ENCODE peak calls at places on chromosomes 7 and 10, in nine cellular contexts. One of them, this sample, is unnamed.

GRCh38 chr7:34454381-34454780 is 203.6 kb upstream of the NPSR1 start:
- DNase-seq in stimulated activated CD4-positive, alpha-beta T cell treated with anti-CD3 and anti-CD28 coated beads, Interleukin-4, amount 100 ng/mL, for 48 hours: no peak
- DNase-seq in activated CD4-positive, CD25-positive, alpha-beta regulatory T cell: no peak
- DNase-seq in cardiac fibroblast: no peak
- DNase-seq in B cell: no peak
- DNase-seq in hypothalamus: no peak
- DNase-seq in ACHN: no peak
- DNase-seq in thyroid gland: no peak
- DNase-seq in cerebellum: no peak
- DNase-seq in this sample: no peak

GRCh38 chr7:132998763-132999162 is 83.1 kb downstream of the CHCHD3 start:
- DNase-seq in stimulated activated CD4-positive, alpha-beta T cell treated with anti-CD3 and anti-CD28 coated beads, Interleukin-4, amount 100 ng/mL, for 48 hours: no peak
- DNase-seq in activated CD4-positive, CD25-positive, alpha-beta regulatory T cell: no peak
- DNase-seq in cardiac fibroblast: no peak
- DNase-seq in B cell: no peak
- DNase-seq in hypothalamus: no peak
- DNase-seq in ACHN: peak; percentile 25
- DNase-seq in thyroid gland: peak; percentile 55
- DNase-seq in cerebellum: no peak
- DNase-seq in this sample: no peak

GRCh38 chr7:155644971-155645509 is 579 bp downstream of the RBM33 start:
- DNase-seq in stimulated activated CD4-positive, alpha-beta T cell treated with anti-CD3 and anti-CD28 coated beads, Interleukin-4, amount 100 ng/mL, for 48 hours: peak; percentile 29
- DNase-seq in activated CD4-positive, CD25-positive, alpha-beta regulatory T cell: peak; percentile 53
- DNase-seq in cardiac fibroblast: peak; percentile 47
- DNase-seq in B cell: peak; percentile 63
- DNase-seq in hypothalamus: no peak
- DNase-seq in ACHN: peak; percentile 48
- DNase-seq in thyroid gland: peak; percentile 33
- DNase-seq in cerebellum: peak; percentile 36
- DNase-seq in this sample: peak; percentile 71

GRCh38 chr10:5639066-5639465 is 27.3 kb downstream of the ASB13 start:
- DNase-seq in stimulated activated CD4-positive, alpha-beta T cell treated with anti-CD3 and anti-CD28 coated beads, Interleukin-4, amount 100 ng/mL, for 48 hours: no peak
- DNase-seq in activated CD4-positive, CD25-positive, alpha-beta regulatory T cell: no peak
- DNase-seq in cardiac fibroblast: no peak
- DNase-seq in B cell: no peak
- DNase-seq in hypothalamus: no peak
- DNase-seq in ACHN: no peak
- DNase-seq in thyroid gland: no peak
- DNase-seq in cerebellum: no peak
- DNase-seq in this sample: no peak

GRCh38 chr10:33008499-33009243 is 50.6 kb upstream of the ITGB1 start:
- DNase-seq in stimulated activated CD4-positive, alpha-beta T cell treated with anti-CD3 and anti-CD28 coated beads, Interleukin-4, amount 100 ng/mL, for 48 hours: peak; percentile 38
- DNase-seq in activated CD4-positive, CD25-positive, alpha-beta regulatory T cell: peak; percentile 18
- DNase-seq in cardiac fibroblast: peak; percentile 94
- DNase-seq in B cell: peak; percentile 68
- DNase-seq in hypothalamus: no peak
- DNase-seq in ACHN: peak; percentile 81
- DNase-seq in thyroid gland: peak; percentile 53
- DNase-seq in cerebellum: peak; percentile 56
- DNase-seq in this sample: peak; percentile 80

GRCh38 chr7:151742713-151743480 is 134.0 kb downstream of the PRKAG2 start:
- DNase-seq in stimulated activated CD4-positive, alpha-beta T cell treated with anti-CD3 and anti-CD28 coated beads, Interleukin-4, amount 100 ng/mL, for 48 hours: no peak
- DNase-seq in activated CD4-positive, CD25-positive, alpha-beta regulatory T cell: no peak
- DNase-seq in cardiac fibroblast: no peak
- DNase-seq in B cell: no peak
- DNase-seq in hypothalamus: no peak
- DNase-seq in ACHN: no peak
- DNase-seq in thyroid gland: no peak
- DNase-seq in cerebellum: peak; percentile 34
- DNase-seq in this sample: no peak

GRCh38 chr7:81715984-81716588 is 53.8 kb downstream of the HGF start:
- DNase-seq in stimulated activated CD4-positive, alpha-beta T cell treated with anti-CD3 and anti-CD28 coated beads, Interleukin-4, amount 100 ng/mL, for 48 hours: no peak
- DNase-seq in activated CD4-positive, CD25-positive, alpha-beta regulatory T cell: no peak
- DNase-seq in cardiac fibroblast: peak; percentile 80
- DNase-seq in B cell: no peak
- DNase-seq in hypothalamus: no peak
- DNase-seq in ACHN: peak; percentile 79
- DNase-seq in thyroid gland: peak; percentile 7
- DNase-seq in cerebellum: no peak
- DNase-seq in this sample: no peak

GRCh38 chr7:157525501-157525915 is 188.7 kb downstream of the DNAJB6 start:
- DNase-seq in stimulated activated CD4-positive, alpha-beta T cell treated with anti-CD3 and anti-CD28 coated beads, Interleukin-4, amount 100 ng/mL, for 48 hours: no peak
- DNase-seq in activated CD4-positive, CD25-positive, alpha-beta regulatory T cell: no peak
- DNase-seq in cardiac fibroblast: no peak
- DNase-seq in B cell: no peak
- DNase-seq in hypothalamus: no peak
- DNase-seq in ACHN: no peak
- DNase-seq in thyroid gland: no peak
- DNase-seq in cerebellum: no peak
- DNase-seq in this sample: no peak

GRCh38 chr7:1124816-1125602 is 35.0 kb downstream of the ZFAND2A start:
- DNase-seq in stimulated activated CD4-positive, alpha-beta T cell treated with anti-CD3 and anti-CD28 coated beads, Interleukin-4, amount 100 ng/mL, for 48 hours: no peak
- DNase-seq in activated CD4-positive, CD25-positive, alpha-beta regulatory T cell: no peak
- DNase-seq in cardiac fibroblast: peak; percentile 41
- DNase-seq in B cell: no peak
- DNase-seq in hypothalamus: no peak
- DNase-seq in ACHN: no peak
- DNase-seq in thyroid gland: no peak
- DNase-seq in cerebellum: peak; percentile 40
- DNase-seq in this sample: peak; percentile 88

GRCh38 chr7:139034855-139035587 is 821 bp downstream of the ZC3HAV1L start:
- DNase-seq in stimulated activated CD4-positive, alpha-beta T cell treated with anti-CD3 and anti-CD28 coated beads, Interleukin-4, amount 100 ng/mL, for 48 hours: peak; percentile 15
- DNase-seq in activated CD4-positive, CD25-positive, alpha-beta regulatory T cell: peak; percentile 17
- DNase-seq in cardiac fibroblast: peak; percentile 36
- DNase-seq in B cell: peak; percentile 23
- DNase-seq in hypothalamus: no peak
- DNase-seq in ACHN: peak; percentile 67
- DNase-seq in thyroid gland: no peak
- DNase-seq in cerebellum: no peak
- DNase-seq in this sample: peak; percentile 93

GRCh38 chr7:138388673-138389491 is 71.2 kb upstream of the TRIM24 start:
- DNase-seq in stimulated activated CD4-positive, alpha-beta T cell treated with anti-CD3 and anti-CD28 coated beads, Interleukin-4, amount 100 ng/mL, for 48 hours: no peak
- DNase-seq in activated CD4-positive, CD25-positive, alpha-beta regulatory T cell: no peak
- DNase-seq in cardiac fibroblast: peak; percentile 31
- DNase-seq in B cell: no peak
- DNase-seq in hypothalamus: no peak
- DNase-seq in ACHN: no peak
- DNase-seq in thyroid gland: no peak
- DNase-seq in cerebellum: no peak
- DNase-seq in this sample: no peak

GRCh38 chr7:64685091-64685490 is 19.2 kb downstream of the ZNF107 start:
- DNase-seq in stimulated activated CD4-positive, alpha-beta T cell treated with anti-CD3 and anti-CD28 coated beads, Interleukin-4, amount 100 ng/mL, for 48 hours: no peak
- DNase-seq in activated CD4-positive, CD25-positive, alpha-beta regulatory T cell: no peak
- DNase-seq in cardiac fibroblast: no peak
- DNase-seq in B cell: no peak
- DNase-seq in hypothalamus: no peak
- DNase-seq in ACHN: no peak
- DNase-seq in thyroid gland: no peak
- DNase-seq in cerebellum: no peak
- DNase-seq in this sample: no peak

GRCh38 chr10:122323941-122324675 is 50.4 kb upstream of the PLEKHA1 start:
- DNase-seq in stimulated activated CD4-positive, alpha-beta T cell treated with anti-CD3 and anti-CD28 coated beads, Interleukin-4, amount 100 ng/mL, for 48 hours: no peak
- DNase-seq in activated CD4-positive, CD25-positive, alpha-beta regulatory T cell: no peak
- DNase-seq in cardiac fibroblast: peak; percentile 65
- DNase-seq in B cell: no peak
- DNase-seq in hypothalamus: no peak
- DNase-seq in ACHN: no peak
- DNase-seq in thyroid gland: no peak
- DNase-seq in cerebellum: no peak
- DNase-seq in this sample: peak; percentile 86

GRCh38 chr10:27759483-27760281 is 14.1 kb upstream of the MKX start:
- DNase-seq in stimulated activated CD4-positive, alpha-beta T cell treated with anti-CD3 and anti-CD28 coated beads, Interleukin-4, amount 100 ng/mL, for 48 hours: no peak
- DNase-seq in activated CD4-positive, CD25-positive, alpha-beta regulatory T cell: no peak
- DNase-seq in cardiac fibroblast: no peak
- DNase-seq in B cell: no peak
- DNase-seq in hypothalamus: no peak
- DNase-seq in ACHN: no peak
- DNase-seq in thyroid gland: no peak
- DNase-seq in cerebellum: no peak
- DNase-seq in this sample: no peak

This sample was measured in osteoblast.